ENCODE peak calls at places on chromosome 17, in seven cellular contexts. M is NCI-H345; A is tibial artery; D is neural progenitor cell; S is central memory CD4-positive, alpha-beta T cell; L is activated T-helper 1 cell treated with anti-CD3 and anti-CD28 coated beads, Interleukin-2, amount 50 U/mL, for 16 hours; U is NCI-H748 treated with DMSO at 0.1 percent for 48 hours. V is an unnamed sample.

GRCh38 chr17:79741751-79742588 is 11.2 kb downstream of the ENPP7 start:
- DNase-seq in M (peak), A (peak), D (peak), S (peak), L (peak), U (peak), V (no peak)

GRCh38 chr17:10745231-10745630 is 15.4 kb upstream of the TMEM220 start:
- DNase-seq in M (no peak), A (no peak), D (no peak), S (no peak), L (no peak), U (no peak), V (no peak)

GRCh38 chr17:81924557-81925532 is 2.7 kb downstream of the MAFG start:
- DNase-seq in M (no peak), A (no peak), D (peak), S (peak), L (no peak), U (no peak), V (no peak)

GRCh38 chr17:76716146-76716833 is 5.5 kb upstream of the MXRA7 start:
- DNase-seq in M (no peak), A (peak), D (no peak), S (peak), L (peak), U (no peak), V (peak)

GRCh38 chr17:28225271-28225670 is 93.7 kb upstream of the TMEM97 start:
- DNase-seq in M (no peak), A (peak), D (no peak), S (no peak), L (no peak), U (no peak), V (no peak)

GRCh38 chr17:3738562-3739295 is 15.0 kb downstream of the HASPIN start:
- DNase-seq in M (peak), A (no peak), D (peak), S (peak), L (peak), U (no peak), V (no peak)

GRCh38 chr17:60141111-60142018 is 8.4 kb upstream of the CA4 start:
- DNase-seq in M (no peak), A (no peak), D (peak), S (no peak), L (no peak), U (no peak), V (no peak)

GRCh38 chr17:37676115-37676925 is 33.1 kb upstream of the DDX52 start:
- DNase-seq in M (no peak), A (no peak), D (no peak), S (no peak), L (no peak), U (no peak), V (no peak)

GRCh38 chr17:77394540-77395295 is 253.9 kb downstream of the SEC14L1 start:
- DNase-seq in M (no peak), A (no peak), D (peak), S (no peak), L (no peak), U (no peak), V (no peak)

GRCh38 chr17:35733366-35733765 is 1.9 kb downstream of the RASL10B start:
- DNase-seq in M (no peak), A (no peak), D (no peak), S (no peak), L (no peak), U (no peak), V (no peak)

GRCh38 chr17:38868095-38868967 is 1.5 kb upstream of the LASP1 start:
- DNase-seq in M (peak), A (peak), D (peak), S (no peak), L (no peak), U (peak), V (no peak)

GRCh38 chr17:61253937-61254677 is 145.5 kb upstream of the TBX2 start:
- DNase-seq in M (no peak), A (no peak), D (peak), S (no peak), L (no peak), U (no peak), V (no peak)

GRCh38 chr17:77375917-77376651 is 235.3 kb downstream of the SEC14L1 start:
- DNase-seq in M (no peak), A (peak), D (peak), S (peak), L (peak), U (no peak), V (peak)

GRCh38 chr17:67431210-67432015 is 54.3 kb downstream of the PITPNC1 start:
- DNase-seq in M (no peak), A (no peak), D (no peak), S (no peak), L (no peak), U (no peak), V (peak)

GRCh38 chr17:57436565-57436964 is 180.2 kb downstream of the MSI2 start:
- DNase-seq in M (no peak), A (no peak), D (no peak), S (no peak), L (no peak), U (no peak), V (no peak)

GRCh38 chr17:27818311-27819170 is 18.2 kb upstream of the NOS2 start:
- DNase-seq in M (no peak), A (no peak), D (no peak), S (no peak), L (no peak), U (no peak), V (no peak)

GRCh38 chr17:2580641-2581040 is 12.8 kb upstream of the PAFAH1B1 start:
- DNase-seq in M (no peak), A (no peak), D (peak), S (no peak), L (no peak), U (no peak), V (no peak)

GRCh38 chr17:17553217-17554195 is 38.0 kb downstream of the PEMT start:
- DNase-seq in M (no peak), A (no peak), D (no peak), S (no peak), L (no peak), U (no peak), V (no peak)

GRCh38 chr17:78358538-78359215 is 1.2 kb downstream of the SOCS3 start:
- DNase-seq in M (no peak), A (no peak), D (peak), S (no peak), L (no peak), U (peak), V (no peak)

GRCh38 chr17:18231156-18231555 is 5.7 kb downstream of the LLGL1 start:
- DNase-seq in M (no peak), A (no peak), D (peak), S (no peak), L (no peak), U (no peak), V (no peak)

GRCh38 chr17:64773836-64774761 is 112.0 kb upstream of the SMURF2 start:
- DNase-seq in M (peak), A (peak), D (peak), S (no peak), L (no peak), U (no peak), V (no peak)

GRCh38 chr17:82926716-82927115 is 86.9 kb upstream of the ZNF750 start:
- DNase-seq in M (no peak), A (no peak), D (no peak), S (no peak), L (no peak), U (no peak), V (no peak)

V was measured in skeletal muscle cell.